ENCODE peak calls at places on chromosome 4, in ten cellular contexts. One of them, this sample, is unnamed.

GRCh38 chr4:20624783-20625364 is 75.4 kb upstream of the PACRGL start:
- DNase-seq in SW480: no peak
- DNase-seq in sciatic nerve: no peak
- DNase-seq in posterior vena cava: no peak
- DNase-seq in osteocyte: no peak
- DNase-seq in type B pancreatic cell: no peak
- DNase-seq in NCI-H526 treated with DMSO at 0.1 percent for 48 hours: no peak
- DNase-seq in ecto neural progenitor cell: no peak
- DNase-seq in immature natural killer cell: no peak
- DNase-seq in NCI-H1436: no peak
- DNase-seq in this sample: no peak

GRCh38 chr4:89256203-89256800 is 51.3 kb downstream of the GPRIN3 start:
- DNase-seq in NCI-H1436: no peak
- DNase-seq in NCI-H526 treated with DMSO at 0.1 percent for 48 hours: no peak
- DNase-seq in posterior vena cava: no peak
- DNase-seq in type B pancreatic cell: no peak
- DNase-seq in SW480: no peak
- DNase-seq in osteocyte: no peak
- DNase-seq in ecto neural progenitor cell: no peak
- DNase-seq in immature natural killer cell: no peak
- DNase-seq in sciatic nerve: no peak
- DNase-seq in this sample: no peak

GRCh38 chr4:88448905-88449689 is 7.8 kb upstream of the HERC5 start:
- DNase-seq in sciatic nerve: no peak
- DNase-seq in type B pancreatic cell: no peak
- DNase-seq in NCI-H526 treated with DMSO at 0.1 percent for 48 hours: no peak
- DNase-seq in SW480: no peak
- DNase-seq in NCI-H1436: no peak
- DNase-seq in immature natural killer cell: no peak
- DNase-seq in posterior vena cava: no peak
- DNase-seq in ecto neural progenitor cell: no peak
- DNase-seq in osteocyte: no peak
- DNase-seq in this sample: no peak

GRCh38 chr4:39227906-39228305 is 45.6 kb downstream of the WDR19 start:
- DNase-seq in type B pancreatic cell: no peak
- DNase-seq in SW480: no peak
- DNase-seq in NCI-H526 treated with DMSO at 0.1 percent for 48 hours: no peak
- DNase-seq in immature natural killer cell: no peak
- DNase-seq in NCI-H1436: no peak
- DNase-seq in ecto neural progenitor cell: no peak
- DNase-seq in sciatic nerve: no peak
- DNase-seq in posterior vena cava: no peak
- DNase-seq in osteocyte: no peak
- DNase-seq in this sample: no peak

GRCh38 chr4:140223056-140223810 is 69.2 kb upstream of the MAML3 start:
- DNase-seq in sciatic nerve: no peak
- DNase-seq in immature natural killer cell: no peak
- DNase-seq in osteocyte: no peak
- DNase-seq in posterior vena cava: no peak
- DNase-seq in ecto neural progenitor cell: no peak
- DNase-seq in NCI-H1436: no peak
- DNase-seq in type B pancreatic cell: no peak
- DNase-seq in SW480: no peak
- DNase-seq in NCI-H526 treated with DMSO at 0.1 percent for 48 hours: no peak
- DNase-seq in this sample: peak; percentile 60

GRCh38 chr4:79661196-79661595 is 253.2 kb upstream of the GK2 start:
- DNase-seq in posterior vena cava: no peak
- DNase-seq in sciatic nerve: no peak
- DNase-seq in ecto neural progenitor cell: no peak
- DNase-seq in immature natural killer cell: no peak
- DNase-seq in osteocyte: no peak
- DNase-seq in NCI-H526 treated with DMSO at 0.1 percent for 48 hours: no peak
- DNase-seq in NCI-H1436: no peak
- DNase-seq in type B pancreatic cell: no peak
- DNase-seq in SW480: no peak
- DNase-seq in this sample: no peak

GRCh38 chr4:87216469-87216868 is 3.9 kb downstream of the KLHL8 start:
- DNase-seq in immature natural killer cell: no peak
- DNase-seq in NCI-H1436: no peak
- DNase-seq in SW480: no peak
- DNase-seq in posterior vena cava: no peak
- DNase-seq in type B pancreatic cell: no peak
- DNase-seq in osteocyte: no peak
- DNase-seq in NCI-H526 treated with DMSO at 0.1 percent for 48 hours: no peak
- DNase-seq in ecto neural progenitor cell: no peak
- DNase-seq in sciatic nerve: no peak
- DNase-seq in this sample: no peak

GRCh38 chr4:8911311-8912088 is 39.9 kb upstream of the HMX1 start:
- DNase-seq in posterior vena cava: peak; percentile 74
- DNase-seq in ecto neural progenitor cell: peak; percentile 43
- DNase-seq in immature natural killer cell: no peak
- DNase-seq in NCI-H526 treated with DMSO at 0.1 percent for 48 hours: no peak
- DNase-seq in type B pancreatic cell: peak; percentile 68
- DNase-seq in osteocyte: peak; percentile 82
- DNase-seq in sciatic nerve: peak; percentile 27
- DNase-seq in NCI-H1436: no peak
- DNase-seq in SW480: no peak
- DNase-seq in this sample: no peak

GRCh38 chr4:82500106-82500738 is 61.6 kb downstream of the TMEM150C start:
- DNase-seq in SW480: no peak
- DNase-seq in NCI-H526 treated with DMSO at 0.1 percent for 48 hours: no peak
- DNase-seq in type B pancreatic cell: no peak
- DNase-seq in NCI-H1436: peak; percentile 93
- DNase-seq in immature natural killer cell: no peak
- DNase-seq in posterior vena cava: no peak
- DNase-seq in sciatic nerve: no peak
- DNase-seq in osteocyte: no peak
- DNase-seq in ecto neural progenitor cell: no peak
- DNase-seq in this sample: no peak

GRCh38 chr4:14841801-14842748 is 160.2 kb upstream of the CPEB2 start:
- DNase-seq in posterior vena cava: peak; percentile 78
- DNase-seq in NCI-H1436: no peak
- DNase-seq in immature natural killer cell: no peak
- DNase-seq in NCI-H526 treated with DMSO at 0.1 percent for 48 hours: no peak
- DNase-seq in sciatic nerve: no peak
- DNase-seq in SW480: peak; percentile 75
- DNase-seq in ecto neural progenitor cell: no peak
- DNase-seq in osteocyte: no peak
- DNase-seq in type B pancreatic cell: no peak
- DNase-seq in this sample: peak; percentile 31

GRCh38 chr4:139934786-139935330 is 219.1 kb downstream of the MAML3 start:
- DNase-seq in posterior vena cava: no peak
- DNase-seq in immature natural killer cell: no peak
- DNase-seq in NCI-H1436: peak; percentile 74
- DNase-seq in ecto neural progenitor cell: no peak
- DNase-seq in sciatic nerve: no peak
- DNase-seq in type B pancreatic cell: no peak
- DNase-seq in NCI-H526 treated with DMSO at 0.1 percent for 48 hours: no peak
- DNase-seq in osteocyte: no peak
- DNase-seq in SW480: no peak
- DNase-seq in this sample: no peak

GRCh38 chr4:188171551-188171950 is 32.3 kb downstream of the TRIML1 start:
- DNase-seq in SW480: no peak
- DNase-seq in sciatic nerve: no peak
- DNase-seq in immature natural killer cell: no peak
- DNase-seq in NCI-H1436: no peak
- DNase-seq in osteocyte: no peak
- DNase-seq in posterior vena cava: no peak
- DNase-seq in NCI-H526 treated with DMSO at 0.1 percent for 48 hours: no peak
- DNase-seq in type B pancreatic cell: no peak
- DNase-seq in ecto neural progenitor cell: no peak
- DNase-seq in this sample: no peak

GRCh38 chr4:23039813-23040212 is 347.1 kb downstream of the GBA3 start:
- DNase-seq in type B pancreatic cell: no peak
- DNase-seq in SW480: no peak
- DNase-seq in NCI-H526 treated with DMSO at 0.1 percent for 48 hours: no peak
- DNase-seq in NCI-H1436: no peak
- DNase-seq in posterior vena cava: no peak
- DNase-seq in sciatic nerve: no peak
- DNase-seq in immature natural killer cell: no peak
- DNase-seq in ecto neural progenitor cell: no peak
- DNase-seq in osteocyte: no peak
- DNase-seq in this sample: no peak

GRCh38 chr4:18167831-18168230 is 146.3 kb upstream of the LCORL start:
- DNase-seq in immature natural killer cell: no peak
- DNase-seq in sciatic nerve: no peak
- DNase-seq in type B pancreatic cell: no peak
- DNase-seq in NCI-H526 treated with DMSO at 0.1 percent for 48 hours: no peak
- DNase-seq in osteocyte: no peak
- DNase-seq in posterior vena cava: no peak
- DNase-seq in NCI-H1436: no peak
- DNase-seq in ecto neural progenitor cell: no peak
- DNase-seq in SW480: no peak
- DNase-seq in this sample: no peak

GRCh38 chr4:73525611-73526010 is 44.1 kb downstream of the AFM start:
- DNase-seq in immature natural killer cell: no peak
- DNase-seq in sciatic nerve: no peak
- DNase-seq in NCI-H526 treated with DMSO at 0.1 percent for 48 hours: no peak
- DNase-seq in SW480: no peak
- DNase-seq in NCI-H1436: no peak
- DNase-seq in type B pancreatic cell: no peak
- DNase-seq in ecto neural progenitor cell: no peak
- DNase-seq in osteocyte: no peak
- DNase-seq in posterior vena cava: no peak
- DNase-seq in this sample: no peak

GRCh38 chr4:179605196-179605595 is 2163.0 kb upstream of the AGA start:
- DNase-seq in sciatic nerve: no peak
- DNase-seq in ecto neural progenitor cell: no peak
- DNase-seq in SW480: no peak
- DNase-seq in osteocyte: no peak
- DNase-seq in type B pancreatic cell: no peak
- DNase-seq in immature natural killer cell: no peak
- DNase-seq in posterior vena cava: no peak
- DNase-seq in NCI-H526 treated with DMSO at 0.1 percent for 48 hours: no peak
- DNase-seq in NCI-H1436: no peak
- DNase-seq in this sample: peak; percentile 50

GRCh38 chr4:85744950-85745349 is 270.0 kb downstream of the ARHGAP24 start:
- DNase-seq in NCI-H526 treated with DMSO at 0.1 percent for 48 hours: no peak
- DNase-seq in NCI-H1436: no peak
- DNase-seq in sciatic nerve: no peak
- DNase-seq in ecto neural progenitor cell: no peak
- DNase-seq in type B pancreatic cell: no peak
- DNase-seq in immature natural killer cell: no peak
- DNase-seq in osteocyte: no peak
- DNase-seq in posterior vena cava: no peak
- DNase-seq in SW480: no peak
- DNase-seq in this sample: peak; percentile 84

GRCh38 chr4:38821739-38822138 is 17.1 kb upstream of the TLR1 start:
- DNase-seq in immature natural killer cell: no peak
- DNase-seq in ecto neural progenitor cell: no peak
- DNase-seq in posterior vena cava: no peak
- DNase-seq in NCI-H526 treated with DMSO at 0.1 percent for 48 hours: no peak
- DNase-seq in type B pancreatic cell: no peak
- DNase-seq in sciatic nerve: no peak
- DNase-seq in osteocyte: no peak
- DNase-seq in NCI-H1436: no peak
- DNase-seq in SW480: no peak
- DNase-seq in this sample: peak; percentile 75